ENCODE peak calls at places on chromosomes 3 and 15, in six cellular contexts. One of them, this sample, is unnamed.

GRCh38 chr3:42830437-42831320 is 21.4 kb downstream of the ACKR2 start:
- DNase-seq in LoVo: peak
- DNase-seq in posterior cingulate gyrus: no peak
- DNase-seq in cardiac fibroblast: peak
- DNase-seq in stimulated activated CD8-positive, alpha-beta memory T cell treated with anti-CD3 and anti-CD28 coated beads, Interleukin-7, amount 100 ng/mL, for 24 hours: no peak
- DNase-seq in HFF-Myc: no peak
- DNase-seq in this sample: no peak

GRCh38 chr3:127686512-127686894 is 13.8 kb downstream of the ABTB1 start:
- DNase-seq in HFF-Myc: no peak
- DNase-seq in cardiac fibroblast: no peak
- DNase-seq in posterior cingulate gyrus: no peak
- DNase-seq in stimulated activated CD8-positive, alpha-beta memory T cell treated with anti-CD3 and anti-CD28 coated beads, Interleukin-7, amount 100 ng/mL, for 24 hours: no peak
- DNase-seq in LoVo: no peak
- DNase-seq in this sample: no peak

GRCh38 chr3:56304069-56304468 is 164.2 kb downstream of the ERC2 start:
- DNase-seq in stimulated activated CD8-positive, alpha-beta memory T cell treated with anti-CD3 and anti-CD28 coated beads, Interleukin-7, amount 100 ng/mL, for 24 hours: no peak
- DNase-seq in cardiac fibroblast: peak
- DNase-seq in posterior cingulate gyrus: no peak
- DNase-seq in HFF-Myc: no peak
- DNase-seq in LoVo: no peak
- DNase-seq in this sample: no peak

GRCh38 chr15:91548588-91548987 is 304.9 kb upstream of the SLCO3A1 start:
- DNase-seq in HFF-Myc: no peak
- DNase-seq in cardiac fibroblast: peak
- DNase-seq in LoVo: no peak
- DNase-seq in stimulated activated CD8-positive, alpha-beta memory T cell treated with anti-CD3 and anti-CD28 coated beads, Interleukin-7, amount 100 ng/mL, for 24 hours: no peak
- DNase-seq in posterior cingulate gyrus: no peak
- DNase-seq in this sample: no peak

GRCh38 chr3:59979542-59979941 is 929.7 kb upstream of the CFAP20DC start:
- DNase-seq in HFF-Myc: no peak
- DNase-seq in stimulated activated CD8-positive, alpha-beta memory T cell treated with anti-CD3 and anti-CD28 coated beads, Interleukin-7, amount 100 ng/mL, for 24 hours: no peak
- DNase-seq in cardiac fibroblast: no peak
- DNase-seq in posterior cingulate gyrus: no peak
- DNase-seq in LoVo: no peak
- DNase-seq in this sample: no peak

GRCh38 chr15:55403531-55403930 is 4.6 kb downstream of the CCPG1 start:
- DNase-seq in HFF-Myc: no peak
- DNase-seq in stimulated activated CD8-positive, alpha-beta memory T cell treated with anti-CD3 and anti-CD28 coated beads, Interleukin-7, amount 100 ng/mL, for 24 hours: no peak
- DNase-seq in cardiac fibroblast: peak
- DNase-seq in posterior cingulate gyrus: no peak
- DNase-seq in LoVo: peak
- DNase-seq in this sample: no peak

GRCh38 chr3:113659121-113659531 is 37.3 kb downstream of the USF3 start:
- DNase-seq in LoVo: no peak
- DNase-seq in stimulated activated CD8-positive, alpha-beta memory T cell treated with anti-CD3 and anti-CD28 coated beads, Interleukin-7, amount 100 ng/mL, for 24 hours: no peak
- DNase-seq in HFF-Myc: no peak
- DNase-seq in cardiac fibroblast: no peak
- DNase-seq in posterior cingulate gyrus: no peak
- DNase-seq in this sample: no peak

GRCh38 chr3:169923189-169923588 is 11.8 kb downstream of the SAMD7 start:
- DNase-seq in HFF-Myc: peak
- DNase-seq in cardiac fibroblast: no peak
- DNase-seq in posterior cingulate gyrus: no peak
- DNase-seq in LoVo: no peak
- DNase-seq in stimulated activated CD8-positive, alpha-beta memory T cell treated with anti-CD3 and anti-CD28 coated beads, Interleukin-7, amount 100 ng/mL, for 24 hours: no peak
- DNase-seq in this sample: no peak

GRCh38 chr3:101292027-101292426 is 28.3 kb downstream of the IMPG2 start:
- DNase-seq in LoVo: no peak
- DNase-seq in stimulated activated CD8-positive, alpha-beta memory T cell treated with anti-CD3 and anti-CD28 coated beads, Interleukin-7, amount 100 ng/mL, for 24 hours: no peak
- DNase-seq in posterior cingulate gyrus: no peak
- DNase-seq in cardiac fibroblast: peak
- DNase-seq in HFF-Myc: no peak
- DNase-seq in this sample: no peak

GRCh38 chr3:57856675-57857074 is 100.6 kb downstream of the SLMAP start:
- DNase-seq in cardiac fibroblast: peak
- DNase-seq in HFF-Myc: no peak
- DNase-seq in posterior cingulate gyrus: no peak
- DNase-seq in LoVo: no peak
- DNase-seq in stimulated activated CD8-positive, alpha-beta memory T cell treated with anti-CD3 and anti-CD28 coated beads, Interleukin-7, amount 100 ng/mL, for 24 hours: no peak
- DNase-seq in this sample: peak

GRCh38 chr3:19116239-19116638 is 32.1 kb upstream of the KCNH8 start:
- DNase-seq in posterior cingulate gyrus: no peak
- DNase-seq in cardiac fibroblast: no peak
- DNase-seq in stimulated activated CD8-positive, alpha-beta memory T cell treated with anti-CD3 and anti-CD28 coated beads, Interleukin-7, amount 100 ng/mL, for 24 hours: no peak
- DNase-seq in LoVo: no peak
- DNase-seq in HFF-Myc: no peak
- DNase-seq in this sample: no peak

This sample was measured in HT-29.